ENCODE peak calls at places on chromosomes 2 and 18, in four cellular contexts. Q is Panc1, Z is transverse colon, K is spleen. E is an unnamed sample.

GRCh38 chr2:220065581-220065980 is 438.2 kb downstream of the SLC4A3 start:
- DNase-seq in Q (no peak), Z (no peak), K (no peak), E (no peak)

GRCh38 chr18:41170346-41170745 is 784.7 kb upstream of the PIK3C3 start:
- DNase-seq in Q (no peak), Z (no peak), K (no peak), E (no peak)

GRCh38 chr2:30225131-30225762 is 6.1 kb upstream of the LBH start:
- DNase-seq in Q (no peak), Z (peak), K (peak), E (no peak)

GRCh38 chr2:238369516-238370481 is 49.5 kb downstream of the TRAF3IP1 start:
- DNase-seq in Q (no peak), Z (no peak), K (no peak), E (no peak)

GRCh38 chr2:27730980-27731691 is 40.4 kb upstream of the MRPL33 start:
- DNase-seq in Q (no peak), Z (no peak), K (no peak), E (no peak)

GRCh38 chr2:36137612-36138011 is 218.0 kb upstream of the CRIM1 start:
- DNase-seq in Q (no peak), Z (no peak), K (no peak), E (no peak)

GRCh38 chr18:35732652-35733051 is 151.1 kb downstream of the GALNT1 start:
- DNase-seq in Q (no peak), Z (no peak), K (no peak), E (no peak)

GRCh38 chr2:27920148-27920885 is 29.8 kb downstream of the BABAM2 start:
- DNase-seq in Q (peak), Z (no peak), K (no peak), E (no peak)

GRCh38 chr2:189579585-189579984 is 1.0 kb downstream of the SLC40A1 start:
- DNase-seq in Q (no peak), Z (no peak), K (no peak), E (no peak)

GRCh38 chr2:155792666-155793065 is 539.9 kb downstream of the NR4A2 start:
- DNase-seq in Q (no peak), Z (no peak), K (no peak), E (no peak)

GRCh38 chr2:217054791-217055190 is 194.9 kb upstream of the TNP1 start:
- DNase-seq in Q (no peak), Z (no peak), K (no peak), E (no peak)

GRCh38 chr2:63790491-63790890 is 51.2 kb upstream of the UGP2 start:
- DNase-seq in Q (no peak), Z (no peak), K (no peak), E (no peak)

GRCh38 chr2:112795720-112796119 is 11.4 kb upstream of the IL1A start:
- DNase-seq in Q (no peak), Z (no peak), K (no peak), E (no peak)

GRCh38 chr2:27240406-27240805 is 22.4 kb downstream of the SLC30A3 start:
- DNase-seq in Q (no peak), Z (no peak), K (no peak), E (no peak)

GRCh38 chr2:171158036-171158789 is 2.5 kb downstream of the TLK1 start:
- DNase-seq in Q (no peak), Z (no peak), K (no peak), E (no peak)

GRCh38 chr2:217599906-217600305 is 402.9 kb downstream of the TNS1 start:
- DNase-seq in Q (no peak), Z (no peak), K (no peak), E (no peak)

GRCh38 chr2:125405816-125406215 is 1250.1 kb upstream of the GYPC start:
- DNase-seq in Q (peak), Z (no peak), K (no peak), E (no peak)

GRCh38 chr2:146240376-146240775 is 1604.5 kb upstream of the ACVR2A start:
- DNase-seq in Q (no peak), Z (no peak), K (no peak), E (no peak)

GRCh38 chr18:48777737-48778111 is 173.0 kb downstream of the SMAD7 start:
- DNase-seq in Q (no peak), Z (no peak), K (no peak), E (no peak)

GRCh38 chr2:193556766-193557470 is 1362.2 kb upstream of the TMEFF2 start:
- DNase-seq in Q (no peak), Z (no peak), K (no peak), E (no peak)

GRCh38 chr2:214966420-214966819 is 156.9 kb upstream of the BARD1 start:
- DNase-seq in Q (no peak), Z (no peak), K (no peak), E (no peak)

GRCh38 chr18:78293940-78294401 is 685.6 kb upstream of the SALL3 start:
- DNase-seq in Q (no peak), Z (no peak), K (no peak), E (no peak)

GRCh38 chr18:11110509-11110908 is 38.9 kb downstream of the PIEZO2 start:
- DNase-seq in Q (no peak), Z (no peak), K (no peak), E (no peak)

GRCh38 chr2:38158361-38159128 is 82.6 kb upstream of the CYP1B1 start:
- DNase-seq in Q (no peak), Z (no peak), K (no peak), E (no peak)

GRCh38 chr2:240895656-240896388 is at the start of gene MAB21L4:
- DNase-seq in Q (no peak), Z (no peak), K (no peak), E (no peak)

GRCh38 chr2:226607379-226607778 is 192.2 kb downstream of the IRS1 start:
- DNase-seq in Q (no peak), Z (no peak), K (no peak), E (no peak)

GRCh38 chr18:78422336-78422735 is 557.3 kb upstream of the SALL3 start:
- DNase-seq in Q (no peak), Z (no peak), K (no peak), E (no peak)

GRCh38 chr2:134372611-134373131 is 118.8 kb downstream of the MGAT5 start:
- DNase-seq in Q (no peak), Z (no peak), K (no peak), E (peak)

GRCh38 chr18:10234912-10235439 is 219.5 kb upstream of the APCDD1 start:
- DNase-seq in Q (no peak), Z (no peak), K (no peak), E (no peak)

DNA sequence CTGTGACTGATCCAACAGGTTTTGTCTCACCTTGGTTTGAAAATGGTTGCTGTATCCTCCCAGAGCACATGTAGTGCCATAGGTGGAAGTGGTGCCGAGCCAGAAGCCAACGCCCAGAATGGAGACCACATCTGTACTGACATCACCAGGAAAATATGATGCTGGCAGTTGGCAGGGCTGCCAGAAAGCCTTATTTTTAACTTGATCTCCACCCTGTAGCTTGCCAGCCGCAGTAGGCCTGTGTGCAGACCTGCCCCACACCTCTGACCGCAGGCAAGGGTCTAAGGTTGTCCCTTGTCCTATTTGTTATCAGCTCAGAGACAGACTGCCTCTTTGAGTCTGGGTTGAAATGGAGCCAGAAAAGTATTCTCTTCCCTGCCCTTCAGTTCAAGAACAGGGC is 123.5 kb upstream of the EML6 start:
- DNase-seq in Q (no peak), Z (peak), K (no peak), E (no peak)
- TF ChIP-seq POLR2AphosphoS5 in Q (no peak), Z (no peak), K (no peak), E (no peak)

GRCh38 chr2:144507441-144508161 is 12.3 kb downstream of the ZEB2 start:
- DNase-seq in Q (no peak), Z (no peak), K (no peak), E (no peak)

GRCh38 chr2:144509548-144510205 is 10.2 kb downstream of the ZEB2 start:
- DNase-seq in Q (no peak), Z (no peak), K (no peak), E (no peak)

GRCh38 chr2:144510206-144510991 is 9.5 kb downstream of the ZEB2 start:
- DNase-seq in Q (no peak), Z (no peak), K (no peak), E (no peak)

GRCh38 chr2:144508162-144508765 is 11.7 kb downstream of the ZEB2 start:
- DNase-seq in Q (no peak), Z (no peak), K (no peak), E (no peak)

DNA sequence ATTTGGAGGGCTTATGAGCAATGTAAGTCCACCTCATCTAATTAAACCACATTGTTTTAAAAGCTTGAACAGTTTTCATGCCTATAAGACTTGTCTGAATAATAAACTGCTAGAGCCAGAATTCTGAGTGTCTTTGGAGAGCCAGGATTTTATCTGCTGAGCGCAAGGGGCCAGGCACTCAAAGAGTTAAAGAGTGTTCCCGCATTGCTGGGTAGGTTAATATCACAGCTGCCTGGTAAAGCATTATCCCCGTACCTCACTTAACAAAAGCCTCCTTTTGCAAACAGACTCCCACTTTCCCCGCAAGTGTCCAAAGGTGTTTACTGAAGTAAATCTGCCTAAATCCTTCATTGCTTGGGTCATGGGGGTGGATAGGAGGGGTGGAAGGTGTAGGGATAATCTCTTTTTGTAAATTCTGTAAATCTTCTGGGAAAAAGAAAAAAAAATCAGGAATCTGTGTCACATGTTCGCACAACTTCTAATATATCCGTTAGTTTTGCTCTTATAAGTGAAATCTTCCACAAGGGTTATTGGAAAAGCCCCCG is 10.8 kb downstream of the ZEB2 start:
- DNase-seq in Q (no peak), Z (no peak), K (no peak), E (no peak)
- H3K4me3 ChIP-seq in Q (no peak), Z (no peak), K (peak), E (peak)

GRCh38 chr2:120066708-120067547 is 54.1 kb downstream of the EPB41L5 start:
- DNase-seq in Q (peak), Z (no peak), K (no peak), E (no peak)
- H3K27ac ChIP-seq in Q (peak), Z (no peak), K (no peak), E (no peak)

GRCh38 chr2:200306969-200307811 is 697 bp downstream of the SPATS2L start:
- DNase-seq in Q (no peak), Z (peak), K (peak), E (no peak)
- TF ChIP-seq POLR2AphosphoS5 in Q (peak), Z (no peak), K (peak), E (no peak)

GRCh38 chr2:151827564-151828142 is 568 bp downstream of the ARL5A start:
- DNase-seq in Q (no peak), Z (peak), K (peak), E (no peak)

GRCh38 chr2:151828890-151829324 is 686 bp upstream of the ARL5A start:
- DNase-seq in Q (no peak), Z (no peak), K (no peak), E (no peak)

GRCh38 chr2:151824886-151825285 is 3.3 kb downstream of the ARL5A start:
- DNase-seq in Q (no peak), Z (no peak), K (no peak), E (no peak)

GRCh38 chr2:151828143-151828889 is at the start of gene ARL5A:
- DNase-seq in Q (peak), Z (peak), K (peak), E (peak)

GRCh38 chr2:151826737-151827157 is 1.5 kb downstream of the ARL5A start:
- DNase-seq in Q (no peak), Z (no peak), K (no peak), E (no peak)
- H3K4me3 ChIP-seq in Q (peak), Z (peak), K (peak), E (peak)

DNA sequence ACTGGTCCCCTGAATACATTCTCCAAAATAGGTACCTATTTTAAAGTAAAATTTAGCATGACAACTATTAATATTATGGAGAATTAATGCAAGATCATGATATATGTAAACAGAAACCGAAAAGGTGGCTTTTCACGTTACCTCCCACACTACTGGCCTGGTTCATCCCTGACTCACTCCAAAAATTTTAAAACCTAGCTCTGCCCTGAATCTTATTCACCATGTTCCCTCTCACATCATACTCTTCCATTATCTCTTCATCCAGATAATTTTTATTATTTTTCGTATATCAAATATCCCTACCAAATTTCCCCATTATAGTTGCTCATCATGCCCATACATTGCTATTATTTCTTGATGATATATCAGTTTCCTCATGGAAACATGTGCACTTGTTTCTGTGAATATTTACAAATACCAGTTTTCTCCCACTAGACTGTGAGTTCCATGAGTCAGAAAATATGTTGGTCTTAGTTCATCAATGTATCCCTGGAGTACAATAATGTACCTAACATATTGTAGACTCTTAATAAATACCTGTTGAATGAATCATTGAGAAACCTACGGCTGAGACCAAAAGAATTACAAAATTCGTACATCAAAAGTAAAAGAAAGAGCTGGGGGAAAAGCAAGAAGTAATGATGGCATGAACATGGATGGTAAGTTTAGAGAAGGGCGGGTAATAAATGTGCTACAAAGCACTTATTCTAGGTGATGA is 360.1 kb upstream of the CHAC2 start:
- DNase-seq in Q (no peak), Z (no peak), K (no peak), E (no peak)
- H3K27ac ChIP-seq in Q (no peak), Z (no peak), K (no peak), E (no peak)

GRCh38 chr18:3593904-3594759 is 144.2 kb downstream of the TGIF1 start:
- DNase-seq in Q (peak), Z (peak), K (peak), E (peak)
- TF ChIP-seq POLR2AphosphoS5 in Q (peak), Z (peak), K (peak), E (peak)

GRCh38 chr2:86563650-86564061 is 413 bp upstream of the CHMP3 start:
- DNase-seq in Q (no peak), Z (no peak), K (no peak), E (no peak)
- H3K4me3 ChIP-seq in Q (peak), Z (peak), K (peak), E (peak)

E was measured in SK-N-MC.